ENCODE peak calls at places on chromosomes 1 and 21, in ten cellular contexts. V, K, Z, F, C, L, Q, H, M and B are unnamed samples.

GRCh38 chr1:230464618-230465017 is 38.5 kb upstream of the PGBD5 start:
- DNase-seq in V (no peak), K (no peak), Z (no peak), F (no peak), C (no peak), L (no peak), Q (no peak), H (peak; percentile 24), M (no peak), B (no peak)

GRCh38 chr1:214569357-214570004 is 18.1 kb upstream of the PTPN14 start:
- DNase-seq in V (no peak), K (no peak), Z (no peak), F (no peak), C (no peak), L (no peak), Q (no peak), H (no peak), M (no peak), B (no peak)

GRCh38 chr21:45562401-45562800 is 20.2 kb upstream of the SLC19A1 start:
- DNase-seq in V (no peak), K (no peak), Z (peak; percentile 16), F (no peak), C (no peak), L (no peak), Q (no peak), H (no peak), M (no peak), B (no peak)

GRCh38 chr1:15849775-15850449 is 2.4 kb downstream of the SPEN start:
- DNase-seq in V (peak; percentile 16), K (no peak), Z (peak; percentile 29), F (peak; percentile 29), C (no peak), L (peak; percentile 68), Q (peak; percentile 42), H (peak; percentile 42), M (peak; percentile 40), B (peak; percentile 40)

GRCh38 chr1:41612953-41613352 is 128.5 kb upstream of the EDN2 start:
- DNase-seq in V (no peak), K (no peak), Z (no peak), F (no peak), C (no peak), L (no peak), Q (no peak), H (no peak), M (no peak), B (no peak)

GRCh38 chr21:16579538-16579937 is 849.8 kb downstream of the USP25 start:
- DNase-seq in V (no peak), K (no peak), Z (no peak), F (no peak), C (no peak), L (no peak), Q (peak; percentile 91), H (no peak), M (no peak), B (no peak)

GRCh38 chr1:241888232-241888631 is 40.2 kb downstream of the EXO1 start:
- DNase-seq in V (no peak), K (no peak), Z (no peak), F (no peak), C (no peak), L (no peak), Q (no peak), H (no peak), M (no peak), B (no peak)

GRCh38 chr1:175833502-175833901 is 90.1 kb upstream of the TNR start:
- DNase-seq in V (no peak), K (no peak), Z (no peak), F (no peak), C (no peak), L (no peak), Q (no peak), H (no peak), M (no peak), B (no peak)

GRCh38 chr1:177937174-177937770 is 32.6 kb downstream of the SEC16B start:
- DNase-seq in V (no peak), K (no peak), Z (no peak), F (no peak), C (no peak), L (no peak), Q (no peak), H (no peak), M (no peak), B (no peak)

GRCh38 chr1:150626150-150626549 is 3.3 kb downstream of the ENSA start:
- DNase-seq in V (no peak), K (no peak), Z (no peak), F (peak; percentile 17), C (no peak), L (no peak), Q (no peak), H (no peak), M (no peak), B (no peak)